ENCODE peak calls at places on chromosomes 6 and 20, in seven cellular contexts. Q, M, I, U, P, A and S are unnamed samples.

GRCh38 chr6:143399176-143399575 is 51.3 kb downstream of the ADAT2 start:
- DNase-seq in Q (no peak), M (no peak), I (no peak), U (no peak), P (no peak), A (no peak), S (no peak)

GRCh38 chr6:31763617-31763940 is 1.1 kb downstream of the SAPCD1 start:
- DNase-seq in Q (peak; percentile 36), M (no peak), I (no peak), U (no peak), P (no peak), A (no peak), S (no peak)

GRCh38 chr6:4370066-4370465 is 234.7 kb upstream of the ECI2 start:
- DNase-seq in Q (peak; percentile 57), M (peak; percentile 35), I (peak; percentile 44), U (no peak), P (no peak), A (no peak), S (no peak)

GRCh38 chr20:24634855-24635254 is 165.4 kb downstream of the SYNDIG1 start:
- DNase-seq in Q (peak; percentile 82), M (peak; percentile 36), I (peak; percentile 64), U (no peak), P (no peak), A (no peak), S (no peak)

GRCh38 chr20:47878601-47879004 is 93.3 kb upstream of the SULF2 start:
- DNase-seq in Q (no peak), M (no peak), I (no peak), U (no peak), P (no peak), A (no peak), S (no peak)

GRCh38 chr6:124741341-124741740 is 220.9 kb upstream of the RNF217 start:
- DNase-seq in Q (no peak), M (no peak), I (no peak), U (no peak), P (no peak), A (no peak), S (no peak)

GRCh38 chr6:13375360-13375878 is 47.1 kb upstream of the TBC1D7 start:
- DNase-seq in Q (no peak), M (no peak), I (no peak), U (no peak), P (peak; percentile 32), A (no peak), S (no peak)

GRCh38 chr6:45772886-45773285 is 242.8 kb downstream of the CLIC5 start:
- DNase-seq in Q (no peak), M (no peak), I (no peak), U (no peak), P (no peak), A (no peak), S (no peak)

GRCh38 chr6:119322715-119323350 is 26.7 kb downstream of the MAN1A1 start:
- DNase-seq in Q (no peak), M (no peak), I (no peak), U (no peak), P (peak; percentile 37), A (no peak), S (no peak)

GRCh38 chr6:46468611-46469010 is 22.6 kb downstream of the RCAN2 start:
- DNase-seq in Q (no peak), M (no peak), I (no peak), U (no peak), P (no peak), A (no peak), S (no peak)

GRCh38 chr6:107272246-107272645 is 156.9 kb upstream of the BEND3 start:
- DNase-seq in Q (peak; percentile 41), M (no peak), I (no peak), U (no peak), P (no peak), A (no peak), S (no peak)

GRCh38 chr6:104771258-104771832 is 88.4 kb downstream of the HACE1 start:
- DNase-seq in Q (no peak), M (no peak), I (no peak), U (no peak), P (no peak), A (no peak), S (no peak)

GRCh38 chr6:34531580-34532201 is 24.4 kb downstream of the SPDEF start:
- DNase-seq in Q (peak; percentile 99), M (no peak), I (peak; percentile 48), U (no peak), P (no peak), A (peak; percentile 5), S (no peak)

GRCh38 chr6:139443226-139444112 is 69.0 kb upstream of the CITED2 start:
- DNase-seq in Q (no peak), M (no peak), I (peak; percentile 43), U (no peak), P (no peak), A (no peak), S (no peak)

GRCh38 chr20:33940701-33941100 is 53.0 kb upstream of the RALY start:
- DNase-seq in Q (no peak), M (no peak), I (no peak), U (no peak), P (no peak), A (no peak), S (no peak)

GRCh38 chr6:117414770-117415169 is 11.0 kb downstream of the ROS1 start:
- DNase-seq in Q (no peak), M (no peak), I (no peak), U (no peak), P (no peak), A (no peak), S (no peak)

GRCh38 chr20:8547968-8548588 is 416.0 kb downstream of the PLCB1 start:
- DNase-seq in Q (no peak), M (no peak), I (no peak), U (no peak), P (no peak), A (no peak), S (no peak)

GRCh38 chr6:124960757-124961467 is 1.3 kb upstream of the RNF217 start:
- DNase-seq in Q (no peak), M (no peak), I (no peak), U (no peak), P (no peak), A (no peak), S (no peak)

GRCh38 chr6:97186416-97186999 is 96.5 kb downstream of the MMS22L start:
- DNase-seq in Q (peak; percentile 38), M (no peak), I (peak; percentile 19), U (peak; percentile 43), P (peak; percentile 61), A (peak; percentile 41), S (peak; percentile 37)

GRCh38 chr20:63915471-63915870 is 20.5 kb downstream of the DNAJC5 start:
- DNase-seq in Q (no peak), M (no peak), I (no peak), U (no peak), P (no peak), A (no peak), S (no peak)

GRCh38 chr20:48682529-48683385 is 145.0 kb downstream of the PREX1 start:
- DNase-seq in Q (peak; percentile 82), M (no peak), I (peak; percentile 97), U (no peak), P (no peak), A (no peak), S (peak; percentile 91)

GRCh38 chr6:116529466-116529969 is 16.0 kb downstream of the TRAPPC3L start:
- DNase-seq in Q (no peak), M (no peak), I (no peak), U (no peak), P (no peak), A (no peak), S (no peak)

GRCh38 chr6:97412511-97412910 is 129.5 kb upstream of the MMS22L start:
- DNase-seq in Q (no peak), M (no peak), I (no peak), U (no peak), P (no peak), A (no peak), S (no peak)

GRCh38 chr20:58715709-58716475 is 23.3 kb downstream of the NPEPL1 start:
- DNase-seq in Q (no peak), M (no peak), I (no peak), U (no peak), P (no peak), A (no peak), S (no peak)

GRCh38 chr6:166614589-166614988 is 12.5 kb downstream of the RPS6KA2 start:
- DNase-seq in Q (no peak), M (no peak), I (no peak), U (no peak), P (no peak), A (no peak), S (no peak)

GRCh38 chr6:170288091-170288631 is 2.7 kb downstream of the DLL1 start:
- DNase-seq in Q (no peak), M (no peak), I (no peak), U (no peak), P (no peak), A (no peak), S (no peak)

GRCh38 chr6:36623547-36624459 is 29.6 kb downstream of the SRSF3 start:
- DNase-seq in Q (peak; percentile 90), M (peak; percentile 72), I (peak; percentile 76), U (peak; percentile 62), P (peak; percentile 78), A (peak; percentile 67), S (peak; percentile 90)

GRCh38 chr6:128461517-128461916 is 58.9 kb downstream of the PTPRK start:
- DNase-seq in Q (no peak), M (no peak), I (no peak), U (no peak), P (no peak), A (no peak), S (no peak)

GRCh38 chr6:1153696-1154245 is 158.1 kb upstream of the FOXQ1 start:
- DNase-seq in Q (no peak), M (no peak), I (no peak), U (no peak), P (no peak), A (no peak), S (no peak)

GRCh38 chr6:6629416-6629815 is 40.9 kb downstream of the LY86 start:
- DNase-seq in Q (no peak), M (no peak), I (no peak), U (no peak), P (no peak), A (no peak), S (no peak)

GRCh38 chr20:3800256-3800877 is 4.3 kb downstream of the CDC25B start:
- DNase-seq in Q (peak; percentile 51), M (no peak), I (no peak), U (no peak), P (no peak), A (no peak), S (no peak)

GRCh38 chr20:5657190-5657872 is 92.9 kb upstream of the SHLD1 start:
- DNase-seq in Q (no peak), M (peak; percentile 22), I (peak; percentile 85), U (no peak), P (no peak), A (no peak), S (peak; percentile 22)

GRCh38 chr6:30707281-30707850 is 9.7 kb downstream of the MDC1 start:
- DNase-seq in Q (no peak), M (no peak), I (no peak), U (no peak), P (no peak), A (no peak), S (no peak)

GRCh38 chr6:303948-304558 is 11.8 kb downstream of the DUSP22 start:
- DNase-seq in Q (no peak), M (no peak), I (no peak), U (no peak), P (no peak), A (no peak), S (no peak)

GRCh38 chr6:150930816-150931215 is 65.3 kb downstream of the MTHFD1L start:
- DNase-seq in Q (no peak), M (no peak), I (peak; percentile 83), U (no peak), P (no peak), A (no peak), S (no peak)

GRCh38 chr6:138815797-138816528 is 20.1 kb downstream of the ECT2L start:
- DNase-seq in Q (peak; percentile 45), M (no peak), I (peak; percentile 31), U (no peak), P (no peak), A (no peak), S (no peak)

GRCh38 chr6:311679-312220 is 19.5 kb downstream of the DUSP22 start:
- DNase-seq in Q (no peak), M (no peak), I (no peak), U (no peak), P (no peak), A (no peak), S (no peak)

GRCh38 chr6:166484863-166485262 is 101.6 kb downstream of the RAMACL start:
- DNase-seq in Q (no peak), M (no peak), I (no peak), U (no peak), P (no peak), A (no peak), S (no peak)